ENCODE peak calls at places on chromosomes 4 and X, in five cellular contexts. J is HepG2, X is GM12878, Z is K562, U is H1. Q is an unnamed sample.

GRCh38 chrX:63281465-63281864 is 69.7 kb downstream of the SPIN4 start:
- DNase-seq in J (no peak), X (no peak), Z (no peak), U (no peak), Q (no peak)

GRCh38 chrX:24137192-24137591 is 12.3 kb upstream of the ZFX start:
- DNase-seq in J (no peak), X (no peak), Z (no peak), U (no peak), Q (no peak)

GRCh38 chr4:113053883-113054282 is 4.4 kb downstream of the ANK2 start:
- DNase-seq in J (no peak), X (no peak), Z (no peak), U (no peak), Q (no peak)

GRCh38 chrX:148867596-148867995 is 367.2 kb downstream of the AFF2 start:
- DNase-seq in J (no peak), X (no peak), Z (no peak), U (no peak), Q (no peak)

GRCh38 chrX:49810233-49810632 is 18.9 kb upstream of the PAGE4 start:
- DNase-seq in J (no peak), X (no peak), Z (no peak), U (no peak), Q (no peak)

GRCh38 chr4:98092833-98093439 is 50.3 kb downstream of the STPG2 start:
- DNase-seq in J (peak), X (no peak), Z (no peak), U (no peak), Q (peak)

GRCh38 chr4:102623622-102624021 is 122.5 kb downstream of the NFKB1 start:
- DNase-seq in J (peak), X (no peak), Z (no peak), U (no peak), Q (peak)

GRCh38 chr4:47531241-47531953 is 46.3 kb downstream of the ATP10D start:
- DNase-seq in J (peak), X (peak), Z (no peak), U (no peak), Q (no peak)

GRCh38 chr4:98102660-98103059 is 40.6 kb downstream of the STPG2 start:
- DNase-seq in J (no peak), X (no peak), Z (no peak), U (no peak), Q (no peak)

GRCh38 chrX:48461830-48462229 is 8.2 kb downstream of the SLC38A5 start:
- DNase-seq in J (no peak), X (no peak), Z (no peak), U (no peak), Q (no peak)

GRCh38 chr4:47367761-47368160 is 95.7 kb downstream of the COMMD8 start:
- DNase-seq in J (no peak), X (no peak), Z (no peak), U (no peak), Q (no peak)

GRCh38 chr4:48668254-48669017 is 111.6 kb downstream of the FRYL start:
- DNase-seq in J (no peak), X (no peak), Z (no peak), U (no peak), Q (no peak)
- TF ChIP-seq JUND in J (no peak), X (no peak), Z (no peak), U (no peak), Q (no peak)

GRCh38 chr4:155675709-155676429 is 9.2 kb downstream of the GUCY1A1 start:
- DNase-seq in J (no peak), X (no peak), Z (no peak), U (no peak), Q (no peak)

GRCh38 chr4:155676430-155676825 is 9.8 kb downstream of the GUCY1A1 start:
- DNase-seq in J (no peak), X (no peak), Z (no peak), U (no peak), Q (no peak)

GRCh38 chr4:155674669-155675071 is 8.0 kb downstream of the GUCY1A1 start:
- DNase-seq in J (no peak), X (no peak), Z (no peak), U (no peak), Q (no peak)

GRCh38 chr4:155672342-155672741 is 5.7 kb downstream of the GUCY1A1 start:
- DNase-seq in J (no peak), X (no peak), Z (no peak), U (no peak), Q (no peak)

GRCh38 chr4:155673453-155673979 is 6.9 kb downstream of the GUCY1A1 start:
- DNase-seq in J (no peak), X (no peak), Z (no peak), U (no peak), Q (no peak)
- TF ChIP-seq POLR2AphosphoS5 in J (no peak), X (no peak), Z (no peak), U (no peak), Q (no peak)

GRCh38 chr4:5054532-5054931 is 3.3 kb downstream of the STK32B start:
- DNase-seq in J (peak), X (no peak), Z (no peak), U (no peak), Q (no peak)

GRCh38 chr4:5051692-5052423 is 578 bp downstream of the STK32B start:
- DNase-seq in J (no peak), X (no peak), Z (no peak), U (no peak), Q (no peak)

GRCh38 chr4:5051210-5051691 is at the start of gene STK32B:
- DNase-seq in J (no peak), X (no peak), Z (peak), U (peak), Q (no peak)

GRCh38 chr4:5052424-5052702 is 1.1 kb downstream of the STK32B start:
- DNase-seq in J (no peak), X (no peak), Z (no peak), U (no peak), Q (no peak)

DNA sequence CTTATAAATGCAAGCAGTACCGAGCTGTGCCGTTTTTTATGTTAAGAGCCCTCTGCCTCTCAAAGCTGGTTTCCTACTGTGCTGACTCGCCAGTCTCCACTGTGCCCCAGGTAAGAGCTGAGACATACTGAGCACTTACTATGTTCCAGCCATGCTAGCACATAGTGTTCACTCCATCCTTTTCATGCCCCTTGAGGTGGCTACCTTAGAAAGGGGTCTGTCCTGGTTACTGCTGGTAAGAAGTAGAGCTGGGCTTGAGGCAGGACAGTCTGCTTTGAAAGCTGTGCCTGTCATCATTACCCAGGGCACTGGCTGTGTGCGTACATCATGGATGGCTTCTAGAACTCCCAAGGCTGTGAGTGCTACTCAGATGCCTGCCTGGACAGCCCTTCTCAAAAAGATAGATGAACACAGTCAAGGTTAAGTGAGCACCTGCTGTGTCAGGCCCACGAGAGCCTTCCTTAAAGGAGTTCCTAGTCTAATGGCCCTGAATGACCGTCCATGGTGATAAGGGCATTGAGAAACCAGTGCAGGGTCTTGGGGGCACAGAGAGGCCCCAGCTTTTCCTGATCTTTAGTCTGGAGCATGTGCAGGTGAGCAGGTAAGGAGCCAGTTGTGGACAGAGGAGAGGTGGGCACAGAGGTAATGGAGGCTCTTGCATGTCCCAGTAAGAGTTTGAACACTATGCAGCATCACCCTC is 1.6 kb downstream of the STK32B start:
- DNase-seq in J (no peak), X (no peak), Z (no peak), U (no peak), Q (no peak)
- TF ChIP-seq SP1 in J (no peak), X (no peak), Z (no peak), U (no peak), Q (no peak)

GRCh38 chrX:38233891-38234807 is 13.5 kb upstream of the SRPX start:
- DNase-seq in J (no peak), X (no peak), Z (no peak), U (no peak), Q (no peak)
- TF ChIP-seq JUND in J (no peak), X (no peak), Z (no peak), U (no peak), Q (no peak)

GRCh38 chr4:5300275-5300674 is 249.0 kb downstream of the STK32B start:
- DNase-seq in J (no peak), X (no peak), Z (no peak), U (no peak), Q (no peak)
- TF ChIP-seq POLR2AphosphoS5 in J (no peak), X (no peak), Z (no peak), U (no peak), Q (no peak)

DNA sequence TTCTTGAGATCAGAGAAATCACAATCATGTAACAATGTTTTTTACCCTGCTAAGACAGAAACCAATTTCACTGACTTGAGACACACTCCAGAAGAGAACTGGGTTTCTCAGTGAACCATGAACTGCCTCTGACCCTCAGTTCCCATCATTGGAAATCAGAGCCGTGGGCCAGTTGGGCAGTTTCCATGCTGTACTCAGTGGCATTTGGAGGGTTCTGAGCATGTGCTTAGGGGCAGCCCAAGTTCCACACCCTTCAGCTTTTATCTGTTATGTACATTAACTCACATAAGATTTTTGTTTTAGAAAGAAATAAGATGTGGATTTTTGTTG is 77.9 kb downstream of the BTC start:
- DNase-seq in J (no peak), X (no peak), Z (no peak), U (no peak), Q (no peak)
- TF ChIP-seq SP1 in J (no peak), X (no peak), Z (no peak), U (no peak), Q (no peak)